ENCODE peak calls at places on chromosomes 6 and 20, in five cellular contexts. B is mammary epithelial cell, Z is astrocyte, V is hepatocyte, P is GM23248. Y is an unnamed sample. For H4K20me1, the result is how much of the 10 kb centered on the place peaks cover.

GRCh38 chr20:46111836-46112212 is 6.3 kb upstream of the CD40 start:
- DNase-seq in B (no peak), Z (no peak), V (no peak), P (no peak), Y (no peak)

GRCh38 chr20:31630187-31630790 is 7.4 kb upstream of the COX4I2 start:
- DNase-seq in B (peak), Z (no peak), V (peak), P (no peak), Y (no peak)

GRCh38 chr20:41563087-41563486 is 55.1 kb downstream of the CHD6 start:
- DNase-seq in B (no peak), Z (no peak), V (no peak), P (peak), Y (no peak)

GRCh38 chr6:39314273-39314790 is at the start of gene KCNK17:
- DNase-seq in B (no peak), Z (no peak), V (no peak), P (no peak), Y (no peak)

GRCh38 chr6:28758046-28758817 is 165.6 kb downstream of the TRIM27 start:
- DNase-seq in B (peak), Z (peak), V (peak), P (no peak), Y (peak)

GRCh38 chr20:1802385-1803215 is 92.6 kb upstream of the SIRPA start:
- DNase-seq in B (peak), Z (peak), V (peak), P (peak), Y (no peak)

GRCh38 chr6:5513393-5513792 is 252.1 kb downstream of the FARS2 start:
- DNase-seq in B (no peak), Z (no peak), V (no peak), P (no peak), Y (no peak)

GRCh38 chr6:139291813-139292619 is at the start of gene TXLNB:
- DNase-seq in B (peak), Z (peak), V (peak), P (peak), Y (peak)

GRCh38 chr6:70538364-70538763 is 28.4 kb upstream of the SDHAF4 start:
- DNase-seq in B (no peak), Z (no peak), V (no peak), P (no peak), Y (no peak)

GRCh38 chr6:347951-348859 is 43.3 kb upstream of the IRF4 start:
- DNase-seq in B (no peak), Z (no peak), V (no peak), P (no peak), Y (no peak)

GRCh38 chr6:11750682-11751081 is 27.9 kb downstream of the ADTRP start:
- DNase-seq in B (no peak), Z (no peak), V (peak), P (no peak), Y (no peak)

DNA sequence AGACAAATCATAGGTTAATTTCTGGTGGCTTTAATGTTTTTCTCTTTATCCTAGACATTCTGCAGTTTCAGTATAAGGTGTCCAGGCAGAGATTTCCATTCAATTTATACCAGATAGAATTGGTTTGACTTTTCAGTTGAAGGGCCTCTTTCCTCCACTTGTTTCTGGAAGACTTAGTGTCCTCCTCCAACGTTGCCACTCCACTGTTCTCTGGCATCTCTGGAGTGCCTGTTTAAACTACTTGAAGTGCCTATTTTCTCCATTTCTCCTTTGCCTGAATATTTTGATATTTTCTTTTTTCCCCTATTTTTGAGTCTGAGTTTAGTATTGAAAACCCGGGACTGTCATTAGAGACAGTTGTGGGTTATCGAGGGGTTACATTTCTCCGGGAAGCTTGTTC is 27.7 kb downstream of the EDN3 start:
- DNase-seq in B (no peak), Z (no peak), V (no peak), P (no peak), Y (no peak)
- TF ChIP-seq EZH2 in B (no peak), Z (no peak), V (no peak), P (no peak), Y (no peak)

GRCh38 chr20:47627540-47627939 is 125.9 kb downstream of the NCOA3 start:
- DNase-seq in B (no peak), Z (no peak), V (no peak), P (no peak), Y (no peak)
- H2AFZ ChIP-seq in B (no peak), Z (no peak), V (no peak), P (no peak), Y (no peak)

GRCh38 chr6:153125032-153125431 is 6.0 kb downstream of the RGS17 start:
- DNase-seq in B (no peak), Z (no peak), V (no peak), P (no peak), Y (no peak)

GRCh38 chr6:153130515-153131036 is 506 bp downstream of the RGS17 start:
- DNase-seq in B (peak), Z (no peak), V (peak), P (peak), Y (no peak)

GRCh38 chr6:153131037-153131981 is at the start of gene RGS17:
- DNase-seq in B (peak), Z (peak), V (peak), P (peak), Y (no peak)

GRCh38 chr6:153126218-153126617 is 4.9 kb downstream of the RGS17 start:
- DNase-seq in B (no peak), Z (no peak), V (no peak), P (no peak), Y (no peak)

DNA sequence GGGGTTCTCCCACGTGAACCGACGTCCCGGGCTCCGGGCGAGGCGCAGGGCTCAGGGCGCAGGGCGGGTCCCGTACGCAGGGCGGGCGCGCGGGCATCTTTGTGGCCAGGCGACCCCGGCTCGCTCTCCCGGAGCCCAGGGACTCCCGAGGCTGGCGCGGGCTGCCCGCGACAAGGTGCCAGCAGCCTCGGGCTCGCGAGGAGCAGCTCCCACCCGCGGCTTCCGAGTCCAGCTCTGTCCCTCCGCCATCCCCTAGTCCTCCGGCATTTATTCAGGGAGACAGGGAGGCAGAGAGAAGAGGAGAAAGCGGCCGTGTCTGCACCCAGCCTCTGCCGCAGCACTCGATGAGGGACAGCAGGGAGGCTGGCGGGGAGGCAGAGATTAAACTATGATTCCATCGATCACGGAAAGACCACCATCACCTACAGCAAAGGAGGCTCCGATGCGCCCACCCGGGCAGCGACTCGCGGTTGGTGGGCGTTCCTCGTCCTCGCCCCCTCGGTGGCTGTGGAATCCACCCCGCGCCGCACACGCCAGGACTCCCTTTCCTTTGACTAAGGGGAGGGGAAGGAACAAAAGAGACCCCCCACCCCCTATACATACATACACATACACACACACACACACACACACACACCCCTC is 1.1 kb downstream of the RGS17 start:
- DNase-seq in B (peak), Z (no peak), V (peak), P (peak), Y (no peak)
- H4K20me1 ChIP-seq in B (under half), Z (under half), V (under half), P (under half), Y (under half)

DNA sequence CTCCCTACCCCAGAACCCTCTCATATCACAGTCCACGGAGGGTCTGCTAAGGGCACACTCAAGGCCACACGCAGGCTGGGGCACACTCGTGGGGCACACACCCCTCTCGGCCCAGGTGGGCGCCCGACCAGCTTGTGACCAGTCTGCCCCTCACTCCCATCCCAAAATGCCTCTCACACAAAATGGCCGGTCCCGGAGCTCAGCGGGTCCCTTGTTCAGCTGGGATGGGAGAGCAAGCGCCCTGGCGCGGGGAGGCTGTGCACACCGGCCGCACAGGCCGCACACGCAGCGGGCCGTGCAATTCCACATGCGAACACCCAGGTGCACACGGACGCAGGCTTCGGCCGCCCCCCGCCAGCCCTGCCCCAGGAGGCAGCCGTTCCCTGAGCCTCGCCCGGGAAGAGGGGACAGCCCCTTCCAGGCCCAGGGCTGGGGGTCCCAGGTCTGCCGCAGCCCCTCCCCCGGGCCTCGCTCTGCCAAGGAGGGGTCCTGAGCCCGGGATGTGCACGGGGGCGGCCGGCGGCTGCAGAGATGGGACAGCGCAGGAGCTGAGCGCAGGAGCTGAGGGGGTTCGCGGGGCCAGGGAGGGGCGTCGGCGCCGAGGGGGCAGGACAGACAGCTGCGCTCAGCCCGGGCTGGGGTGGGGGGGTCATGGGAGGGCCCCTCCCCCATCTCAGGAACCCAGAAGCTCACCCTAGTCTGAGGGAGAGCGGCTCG is 1.3 kb downstream of the KCNQ2 start:
- DNase-seq in B (no peak), Z (no peak), V (no peak), P (no peak), Y (no peak)
- TF ChIP-seq EZH2 in B (no peak), Z (peak), V (peak), P (no peak), Y (peak)

DNA sequence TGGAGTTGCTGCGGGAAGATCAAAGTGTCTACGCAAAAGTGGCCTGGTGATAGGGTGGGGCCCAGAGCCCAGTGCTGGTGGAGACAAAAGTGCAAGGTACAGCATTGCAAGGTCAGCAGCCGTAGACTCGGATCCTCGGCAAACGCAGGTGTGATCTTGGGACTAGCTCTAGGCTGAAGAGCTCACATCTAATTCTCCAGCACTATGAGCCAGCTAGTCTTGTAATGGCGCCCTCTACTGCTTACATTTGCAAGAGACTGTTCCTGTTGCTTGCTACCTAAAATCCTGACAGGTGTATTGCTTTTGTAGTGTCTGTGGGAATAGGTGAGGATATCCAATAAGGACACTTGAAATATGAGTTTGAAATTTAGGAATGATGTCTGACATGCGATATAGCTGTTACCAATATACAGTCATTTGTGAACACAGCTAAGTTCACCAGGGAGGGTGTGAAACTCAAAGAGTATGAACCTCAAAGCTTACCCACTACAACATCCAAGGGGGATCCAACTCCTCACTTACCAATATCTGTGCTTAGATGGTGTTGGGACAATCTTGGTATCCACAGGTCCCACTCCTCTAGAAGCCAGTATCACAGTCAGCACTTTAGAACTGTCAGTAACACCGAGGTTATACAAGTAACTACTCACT is 58.4 kb downstream of the PDE7B start:
- DNase-seq in B (peak), Z (no peak), V (peak), P (peak), Y (peak)
- H2AFZ ChIP-seq in B (no peak), Z (no peak), V (no peak), P (no peak), Y (no peak)

GRCh38 chr6:81864124-81864523 is 111.6 kb upstream of the TENT5A start:
- DNase-seq in B (no peak), Z (no peak), V (no peak), P (no peak), Y (no peak)

GRCh38 chr6:81859884-81860283 is 107.4 kb upstream of the TENT5A start:
- DNase-seq in B (no peak), Z (peak), V (no peak), P (no peak), Y (no peak)

GRCh38 chr6:81863123-81863522 is 110.6 kb upstream of the TENT5A start:
- DNase-seq in B (no peak), Z (no peak), V (no peak), P (no peak), Y (no peak)

GRCh38 chr6:81857812-81858211 is 105.3 kb upstream of the TENT5A start:
- DNase-seq in B (no peak), Z (peak), V (no peak), P (no peak), Y (no peak)

DNA sequence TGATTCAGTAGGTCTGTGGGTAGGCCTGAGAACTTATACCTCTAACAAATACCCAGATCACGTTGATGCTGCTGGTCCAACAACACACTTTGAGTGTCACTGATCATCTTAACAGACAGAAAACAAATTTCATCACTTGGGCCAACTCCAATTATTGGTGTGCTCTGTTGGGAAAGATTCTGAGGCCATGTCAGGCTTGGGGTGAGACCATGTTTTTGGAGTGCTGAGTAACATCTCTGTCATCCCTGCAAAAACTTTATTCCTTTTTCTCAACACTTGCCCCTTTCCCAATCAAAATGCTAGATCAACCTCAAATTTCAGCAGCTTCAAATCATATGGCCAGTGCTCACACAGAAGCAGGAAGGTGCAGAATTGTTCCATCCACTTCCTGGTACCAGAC is 108.8 kb upstream of the TENT5A start:
- DNase-seq in B (no peak), Z (no peak), V (no peak), P (peak), Y (no peak)
- H4K20me1 ChIP-seq in B (under half), Z (under half), V (under half), P (under half), Y (under half)